ENCODE peak calls at places on chromosomes 6 and 20, in four cellular contexts. X is PC-3, H is IMR-90, P is H1. D is an unnamed sample.

GRCh38 chr6:7401103-7401502 is 11.5 kb downstream of the RIOK1 start:
- DNase-seq in X (peak), H (peak), P (no peak), D (peak)

GRCh38 chr6:3749991-3750323 is 1.6 kb downstream of the PXDC1 start:
- DNase-seq in X (peak), H (peak), P (no peak), D (peak)

GRCh38 chr6:53717571-53717970 is 52.0 kb upstream of the KLHL31 start:
- DNase-seq in X (peak), H (no peak), P (no peak), D (no peak)

GRCh38 chr6:83708970-83709747 is at the start of gene SNAP91:
- DNase-seq in X (no peak), H (no peak), P (peak), D (no peak)

GRCh38 chr20:5070570-5070969 is 49.2 kb downstream of the PCNA start:
- DNase-seq in X (no peak), H (no peak), P (no peak), D (no peak)

GRCh38 chr6:156719720-156720563 is 57.2 kb upstream of the ARID1B start:
- DNase-seq in X (peak), H (peak), P (peak), D (peak)

GRCh38 chr6:11205721-11206120 is 26.7 kb downstream of the NEDD9 start:
- DNase-seq in X (no peak), H (no peak), P (peak), D (no peak)

GRCh38 chr6:36897629-36898028 is 11.9 kb downstream of the C6orf89 start:
- DNase-seq in X (peak), H (peak), P (no peak), D (no peak)

GRCh38 chr6:145214570-145214969 is 520.8 kb downstream of the EPM2A start:
- DNase-seq in X (peak), H (peak), P (no peak), D (peak)

GRCh38 chr6:128487746-128488145 is 32.7 kb downstream of the PTPRK start:
- DNase-seq in X (no peak), H (peak), P (no peak), D (peak)

GRCh38 chr6:100948381-100949133 is 67.4 kb upstream of the ASCC3 start:
- DNase-seq in X (no peak), H (peak), P (no peak), D (no peak)

GRCh38 chr20:51482836-51483235 is 59.7 kb downstream of the NFATC2 start:
- DNase-seq in X (no peak), H (no peak), P (no peak), D (no peak)

GRCh38 chr6:167098825-167099225 is 24.1 kb upstream of the CCR6 start:
- DNase-seq in X (no peak), H (no peak), P (no peak), D (no peak)

GRCh38 chr20:63226020-63226943 is 9.4 kb upstream of the BIRC7 start:
- DNase-seq in X (no peak), H (no peak), P (no peak), D (no peak)

GRCh38 chr6:90859056-90859455 is 272.2 kb upstream of the MAP3K7 start:
- DNase-seq in X (no peak), H (no peak), P (no peak), D (no peak)

GRCh38 chr6:166494101-166494441 is 92.4 kb downstream of the RAMACL start:
- DNase-seq in X (no peak), H (no peak), P (no peak), D (no peak)

GRCh38 chr6:1130692-1131091 is 181.2 kb upstream of the FOXQ1 start:
- DNase-seq in X (no peak), H (no peak), P (no peak), D (no peak)
- H2AFZ ChIP-seq in X (no peak), H (no peak), P (no peak), D (no peak)

DNA sequence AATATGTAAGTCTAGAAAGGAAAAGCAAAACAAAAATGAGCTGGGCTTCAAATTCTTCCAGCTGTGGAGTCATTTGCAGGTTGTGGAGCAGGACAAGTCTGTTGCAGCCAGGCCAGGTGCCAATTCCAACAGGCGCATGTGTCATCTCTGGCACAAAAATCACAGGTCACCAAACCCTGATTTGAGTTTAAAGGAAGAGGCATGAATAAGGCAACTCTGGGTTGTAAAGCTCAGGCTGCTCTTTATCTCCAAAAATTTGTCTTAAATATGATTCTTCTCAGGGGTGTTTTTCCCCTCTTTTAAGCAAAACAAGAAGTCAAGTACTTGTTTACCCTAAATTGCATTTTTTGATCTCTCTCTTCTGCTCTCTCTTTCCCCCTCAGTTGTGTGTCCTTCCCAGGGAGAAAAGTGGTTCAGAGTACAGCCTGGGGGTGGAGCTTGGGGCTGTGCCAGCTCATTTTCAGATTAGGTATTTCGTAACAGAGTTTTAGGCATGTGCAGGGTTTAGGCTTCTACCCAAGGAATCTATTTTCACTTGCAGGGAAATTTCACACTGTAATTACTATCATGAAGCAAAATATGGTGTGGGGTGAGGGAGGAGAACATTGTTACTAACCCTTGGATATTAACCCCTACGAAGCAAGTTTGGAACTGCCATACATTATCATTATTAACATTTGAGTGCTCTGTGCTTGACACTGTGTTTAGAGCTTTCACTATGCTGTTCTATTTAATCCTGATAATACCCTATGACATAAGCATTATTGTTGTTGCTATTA is 8.3 kb upstream of the NCOA3 start:
- DNase-seq in X (peak), H (peak), P (no peak), D (peak)
- H3K9ac ChIP-seq in X (no peak), H (no peak), P (no peak), D (no peak)

GRCh38 chr6:109093732-109094131 is 914 bp downstream of the SESN1 start:
- DNase-seq in X (no peak), H (peak), P (no peak), D (peak)

GRCh38 chr6:109095821-109096084 is 446 bp downstream of the CEP57L1 start:
- DNase-seq in X (no peak), H (no peak), P (no peak), D (no peak)

GRCh38 chr6:109096198-109096597 is 891 bp downstream of the CEP57L1 start:
- DNase-seq in X (no peak), H (no peak), P (no peak), D (no peak)

GRCh38 chr6:109094351-109095035 is at the start of gene SESN1:
- DNase-seq in X (peak), H (peak), P (peak), D (peak)

DNA sequence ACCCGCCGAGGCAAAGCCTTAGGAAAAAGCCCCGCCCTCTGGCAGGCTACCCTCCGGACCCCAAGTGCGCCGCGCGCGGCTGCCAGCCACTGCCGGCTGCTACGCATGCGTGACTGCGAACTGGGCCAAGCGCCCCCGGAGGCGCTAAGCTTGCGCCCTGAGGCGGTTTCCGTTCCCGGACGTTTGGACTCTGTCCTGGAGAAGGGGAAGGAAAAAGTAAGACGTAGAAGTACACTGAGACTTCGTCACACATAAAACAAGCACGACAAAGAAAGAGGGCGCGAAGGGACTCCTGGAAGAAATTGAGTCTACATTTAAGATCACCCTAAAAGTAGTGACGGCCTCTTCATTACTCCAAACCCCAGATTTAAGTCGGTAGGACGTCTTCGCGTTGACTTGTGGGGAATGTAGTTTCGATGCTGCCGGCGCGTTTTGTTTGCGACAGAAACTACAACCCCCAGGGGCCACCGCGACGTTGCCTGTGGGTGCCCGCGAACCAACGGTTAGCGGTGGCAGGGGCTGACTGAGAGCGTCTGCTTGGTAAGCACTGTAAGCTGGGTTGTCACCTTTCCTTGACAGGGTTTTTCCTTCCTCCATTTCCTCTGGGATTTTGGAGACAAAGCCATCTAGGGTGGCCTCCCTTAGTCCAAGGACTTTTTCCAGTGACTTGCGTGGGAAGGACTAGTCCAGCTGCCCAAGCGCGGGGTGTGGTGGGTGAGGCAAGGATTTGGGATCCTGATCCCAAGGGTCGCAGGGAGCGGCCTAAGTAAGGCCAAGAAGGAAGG is at the start of gene CEP57L1:
- DNase-seq in X (peak), H (peak), P (peak), D (peak)
- TF ChIP-seq CTCF in X (no peak), H (peak), P (peak), D (no peak)

GRCh38 chr20:35600176-35600995 is 15.2 kb upstream of the SPAG4 start:
- DNase-seq in X (no peak), H (no peak), P (peak), D (no peak)
- H2AFZ ChIP-seq in X (no peak), H (peak), P (peak), D (peak)

DNA sequence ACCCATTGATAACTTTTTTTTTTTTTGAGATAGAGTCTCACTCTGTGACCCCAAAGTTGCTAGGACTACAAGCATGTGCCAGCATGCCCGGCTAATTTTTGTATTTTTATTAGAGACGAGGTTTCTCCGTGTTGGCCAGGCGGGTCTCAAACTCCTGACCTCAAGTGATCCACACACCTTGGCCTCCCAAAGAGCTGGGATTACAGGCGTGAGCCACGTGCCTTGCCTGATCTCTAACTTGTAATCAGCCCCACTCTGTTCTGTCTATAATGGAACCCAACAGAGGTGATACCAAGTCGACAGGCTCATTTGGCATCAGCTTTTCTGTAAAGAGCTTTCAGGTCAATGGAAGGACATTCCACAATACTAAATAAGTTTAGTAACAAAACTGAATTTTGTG is 99.4 kb downstream of the HFE start:
- DNase-seq in X (no peak), H (no peak), P (no peak), D (no peak)
- H3K9ac ChIP-seq in X (no peak), H (no peak), P (no peak), D (no peak)

GRCh38 chr20:54658525-54658924 is 183.1 kb downstream of the DOK5 start:
- DNase-seq in X (no peak), H (no peak), P (no peak), D (no peak)
- TF ChIP-seq CTCF in X (no peak), H (no peak), P (no peak), D (no peak)

DNA sequence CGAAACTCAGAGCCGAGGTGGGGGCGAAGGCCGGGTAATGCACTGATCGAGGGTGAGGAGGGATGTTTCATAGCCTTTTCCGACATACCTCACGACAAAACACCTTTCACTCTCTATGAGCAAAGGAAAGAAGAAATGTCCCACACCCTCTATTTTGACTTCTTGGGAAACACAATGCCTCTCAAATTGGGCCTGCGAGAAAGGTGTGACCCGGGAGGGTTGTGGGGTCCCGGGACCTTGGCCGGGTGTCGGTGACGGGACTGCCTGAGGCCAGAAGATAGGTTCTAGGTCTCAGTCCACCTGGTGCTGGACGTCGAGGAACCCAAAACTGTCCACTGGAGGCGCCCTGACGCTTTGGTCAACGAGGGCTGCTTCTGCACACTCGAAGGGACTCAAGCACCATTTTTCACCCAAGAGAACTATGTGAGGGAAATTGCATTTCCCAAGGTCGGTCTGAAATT is 41.1 kb upstream of the OSTM1 start:
- DNase-seq in X (peak), H (peak), P (peak), D (no peak)
- H2AFZ ChIP-seq in X (peak), H (no peak), P (no peak), D (no peak)

D was measured in astrocyte.